ENCODE peak calls at places on chromosomes 11 and 22, in nine cellular contexts. S is fibroblast of lung, E is HCT116, A is left ventricle myocardium inferior, U is Caco-2, R is uterus, W is GM23338, Q is SK-N-SH, V is upper lobe of right lung. Y is an unnamed sample. For H3K27me3 and H3K4me1, the result is how much of the 10 kb centered on the place peaks cover.

GRCh38 chr22:28900379-28900778 is 17.0 kb downstream of the ZNRF3 start:
- DNase-seq in S (no peak), E (no peak), A (no peak), U (no peak), R (no peak), W (no peak), Q (no peak), V (no peak), Y (no peak)

GRCh38 chr11:6828103-6828502 is 17.4 kb upstream of the OR10A5 start:
- DNase-seq in S (no peak), E (no peak), A (no peak), U (no peak), R (no peak), W (no peak), Q (no peak), V (no peak), Y (no peak)

GRCh38 chr22:24845036-24845918 is 39.3 kb downstream of the SGSM1 start:
- DNase-seq in S (no peak), E (no peak), A (no peak), U (no peak), R (no peak), W (no peak), Q (no peak), V (no peak), Y (no peak)

GRCh38 chr11:67389477-67389876 is 2.3 kb upstream of the RAD9A start:
- DNase-seq in S (no peak), E (no peak), A (peak), U (peak), R (no peak), W (peak), Q (peak), V (no peak), Y (no peak)

GRCh38 chr22:29298641-29299040 is 7.8 kb upstream of the GAS2L1 start:
- DNase-seq in S (no peak), E (no peak), A (no peak), U (no peak), R (no peak), W (no peak), Q (no peak), V (no peak), Y (no peak)

GRCh38 chr11:119417726-119418540 is 5.0 kb downstream of the THY1 start:
- DNase-seq in S (peak), E (no peak), A (no peak), U (no peak), R (no peak), W (peak), Q (peak), V (no peak), Y (peak)

GRCh38 chr11:130772266-130773227 is 143.7 kb downstream of the SNX19 start:
- DNase-seq in S (peak), E (no peak), A (no peak), U (no peak), R (no peak), W (no peak), Q (no peak), V (no peak), Y (peak)

GRCh38 chr11:120431633-120432032 is 79.9 kb upstream of the GRIK4 start:
- DNase-seq in S (peak), E (peak), A (no peak), U (no peak), R (no peak), W (peak), Q (peak), V (no peak), Y (no peak)

GRCh38 chr11:102762414-102762813 is 18.0 kb downstream of the MMP10 start:
- DNase-seq in S (peak), E (no peak), A (no peak), U (no peak), R (no peak), W (no peak), Q (no peak), V (no peak), Y (peak)

GRCh38 chr11:45896392-45897068 is 10.5 kb downstream of the FREY1 start:
- DNase-seq in S (no peak), E (no peak), A (no peak), U (no peak), R (no peak), W (peak), Q (peak), V (no peak), Y (no peak)

GRCh38 chr22:17085277-17086091 is 684 bp downstream of the IL17RA start:
- DNase-seq in S (peak), E (no peak), A (peak), U (no peak), R (peak), W (peak), Q (no peak), V (peak), Y (no peak)

GRCh38 chr11:13012037-13012693 is 3.0 kb downstream of the RASSF10 start:
- DNase-seq in S (no peak), E (no peak), A (no peak), U (no peak), R (no peak), W (peak), Q (no peak), V (no peak), Y (no peak)

GRCh38 chr11:83012168-83013067 is 59.3 kb downstream of the RAB30 start:
- DNase-seq in S (no peak), E (no peak), A (no peak), U (no peak), R (no peak), W (no peak), Q (no peak), V (no peak), Y (no peak)

GRCh38 chr11:45805305-45806071 is 539 bp downstream of the SLC35C1 start:
- DNase-seq in S (peak), E (no peak), A (peak), U (peak), R (peak), W (peak), Q (no peak), V (peak), Y (peak)

GRCh38 chr11:7573558-7574296 is 59.9 kb downstream of the PPFIBP2 start:
- DNase-seq in S (no peak), E (no peak), A (no peak), U (peak), R (no peak), W (peak), Q (no peak), V (no peak), Y (no peak)

GRCh38 chr11:86488553-86488952 is 113.9 kb downstream of the CCDC81 start:
- DNase-seq in S (no peak), E (no peak), A (no peak), U (no peak), R (no peak), W (no peak), Q (no peak), V (no peak), Y (no peak)

GRCh38 chr11:32113200-32113599 is 22.3 kb downstream of the RCN1 start:
- DNase-seq in S (peak), E (no peak), A (no peak), U (no peak), R (no peak), W (no peak), Q (no peak), V (no peak), Y (no peak)

GRCh38 chr11:95324826-95325225 is 93.8 kb upstream of the SESN3 start:
- DNase-seq in S (no peak), E (no peak), A (no peak), U (no peak), R (no peak), W (no peak), Q (no peak), V (no peak), Y (no peak)

GRCh38 chr11:10311802-10312201 is 6.9 kb downstream of the ADM start:
- DNase-seq in S (no peak), E (no peak), A (no peak), U (no peak), R (no peak), W (no peak), Q (no peak), V (no peak), Y (no peak)

GRCh38 chr11:86952221-86952875 is 2.8 kb downstream of the FZD4 start:
- DNase-seq in S (no peak), E (no peak), A (no peak), U (no peak), R (no peak), W (no peak), Q (no peak), V (no peak), Y (no peak)

GRCh38 chr22:42562282-42562681 is 8.5 kb downstream of the SERHL2 start:
- DNase-seq in S (no peak), E (no peak), A (no peak), U (no peak), R (no peak), W (peak), Q (no peak), V (no peak), Y (no peak)

GRCh38 chr11:41826129-41826528 is 366.7 kb upstream of the LRRC4C start:
- DNase-seq in S (no peak), E (no peak), A (no peak), U (no peak), R (no peak), W (no peak), Q (no peak), V (no peak), Y (no peak)

GRCh38 chr22:28894320-28894719 is 10.9 kb downstream of the ZNRF3 start:
- DNase-seq in S (no peak), E (no peak), A (peak), U (no peak), R (peak), W (no peak), Q (no peak), V (no peak), Y (no peak)

GRCh38 chr22:20205964-20206708 is 55.3 kb upstream of the CCDC188 start:
- DNase-seq in S (peak), E (peak), A (peak), U (no peak), R (peak), W (peak), Q (no peak), V (peak), Y (peak)

GRCh38 chr22:25843660-25844275 is 101.8 kb downstream of the MYO18B start:
- DNase-seq in S (no peak), E (no peak), A (no peak), U (no peak), R (no peak), W (no peak), Q (no peak), V (no peak), Y (no peak)

GRCh38 chr11:7592706-7593105 is 78.9 kb downstream of the PPFIBP2 start:
- DNase-seq in S (peak), E (no peak), A (peak), U (no peak), R (no peak), W (no peak), Q (no peak), V (peak), Y (no peak)

GRCh38 chr11:128686045-128686741 is 7.7 kb upstream of the FLI1 start:
- DNase-seq in S (no peak), E (no peak), A (no peak), U (no peak), R (no peak), W (peak), Q (peak), V (no peak), Y (no peak)

GRCh38 chr11:134513585-134514120 is 101.6 kb upstream of the B3GAT1 start:
- DNase-seq in S (no peak), E (no peak), A (no peak), U (peak), R (peak), W (no peak), Q (no peak), V (peak), Y (no peak)

GRCh38 chr11:125188021-125188420 is 23.5 kb downstream of the PKNOX2 start:
- DNase-seq in S (no peak), E (no peak), A (no peak), U (no peak), R (no peak), W (no peak), Q (no peak), V (no peak), Y (peak)

GRCh38 chr11:61838921-61839320 is 10.8 kb downstream of the FADS2 start:
- DNase-seq in S (no peak), E (no peak), A (no peak), U (no peak), R (no peak), W (no peak), Q (no peak), V (no peak), Y (no peak)

GRCh38 chr11:2761131-2762030 is 61.6 kb upstream of the KCNQ1OT1 start:
- DNase-seq in S (no peak), E (no peak), A (no peak), U (peak), R (no peak), W (no peak), Q (no peak), V (peak), Y (no peak)

GRCh38 chr11:125364085-125364822 is 131.8 kb downstream of the FEZ1 start:
- DNase-seq in S (peak), E (no peak), A (no peak), U (no peak), R (no peak), W (no peak), Q (no peak), V (no peak), Y (no peak)

GRCh38 chr22:24409707-24410106 is 17.7 kb upstream of the ADORA2A start:
- DNase-seq in S (no peak), E (no peak), A (no peak), U (no peak), R (no peak), W (no peak), Q (no peak), V (no peak), Y (no peak)

GRCh38 chr11:95149659-95150294 is 60.1 kb downstream of the ENDOD1 start:
- DNase-seq in S (no peak), E (peak), A (peak), U (peak), R (peak), W (peak), Q (no peak), V (no peak), Y (peak)

GRCh38 chr11:85867751-85868150 is 12.6 kb downstream of the CCDC83 start:
- DNase-seq in S (no peak), E (no peak), A (no peak), U (no peak), R (no peak), W (no peak), Q (no peak), V (no peak), Y (no peak)

GRCh38 chr11:44927174-44927661 is 23.5 kb downstream of the TP53I11 start:
- DNase-seq in S (peak), E (peak), A (peak), U (peak), R (peak), W (peak), Q (peak), V (peak), Y (no peak)

GRCh38 chr11:91932151-91932821 is 292.3 kb upstream of the FAT3 start:
- DNase-seq in S (peak), E (no peak), A (no peak), U (no peak), R (no peak), W (peak), Q (peak), V (no peak), Y (peak)

GRCh38 chr11:57456960-57457642 is 3.2 kb upstream of the RTN4RL2 start:
- DNase-seq in S (peak), E (peak), A (peak), U (peak), R (peak), W (peak), Q (peak), V (peak), Y (peak)

DNA sequence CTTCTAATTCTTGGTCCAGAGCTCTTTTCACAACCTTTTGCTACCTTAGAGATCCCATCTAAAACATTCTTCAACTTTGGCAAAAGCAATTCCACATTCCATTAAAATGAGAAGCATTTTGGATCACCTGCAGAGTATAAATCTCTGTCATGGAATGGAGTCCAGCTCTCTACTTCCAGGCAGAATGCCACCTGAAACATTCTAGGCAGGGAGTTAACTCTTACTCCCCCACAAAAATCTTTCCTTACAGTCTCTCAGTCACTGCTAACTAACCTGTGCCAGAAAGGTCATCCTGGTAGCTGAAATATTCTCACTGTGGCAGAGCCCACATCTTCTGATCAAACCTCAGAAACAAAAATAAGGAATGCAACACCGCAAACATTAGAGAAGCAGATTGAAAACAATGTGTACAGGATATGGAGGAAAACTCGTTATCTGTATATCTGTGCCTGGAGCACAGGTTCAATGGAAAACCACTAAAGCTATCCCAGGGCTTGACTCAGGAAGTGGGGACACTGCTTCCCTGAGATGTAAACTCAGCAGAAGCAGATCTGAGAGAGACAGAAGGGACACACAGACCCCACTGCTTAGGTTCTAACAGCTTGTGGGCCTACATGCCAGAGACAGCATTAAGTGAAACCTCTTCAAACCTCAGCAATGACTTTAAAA is 78.9 kb downstream of the KCNC1 start:
- DNase-seq in S (no peak), E (no peak), A (no peak), U (no peak), R (no peak), W (no peak), Q (no peak), V (no peak), Y (no peak)
- H3K27me3 ChIP-seq in S (under half), E (under half), A (under half), U (under half), R (under half), W (under half), Q (under half), V (under half), Y (under half)

GRCh38 chr11:33716236-33716635 is 15.6 kb upstream of the C11orf91 start:
- DNase-seq in S (peak), E (no peak), A (no peak), U (no peak), R (no peak), W (peak), Q (peak), V (no peak), Y (peak)
- H3K4me1 ChIP-seq in S (under half), E (under half), A (half or more), U (under half), R (under half), W (under half), Q (under half), V (under half), Y (under half)

GRCh38 chr11:64643927-64644326 is 52.9 kb downstream of the SLC22A12 start:
- DNase-seq in S (no peak), E (no peak), A (no peak), U (no peak), R (no peak), W (no peak), Q (no peak), V (no peak), Y (no peak)
- H3K27me3 ChIP-seq in S (half or more), E (under half), A (half or more), U (under half), R (under half), W (half or more), Q (half or more), V (under half), Y (half or more)

GRCh38 chr11:65224939-65225283 is 36.9 kb upstream of the POLA2 start:
- DNase-seq in S (peak), E (peak), A (peak), U (peak), R (peak), W (peak), Q (no peak), V (peak), Y (peak)
- H3K4me1 ChIP-seq in S (under half), E (under half), A (under half), U (under half), R (under half), W (under half), Q (under half), V (under half), Y (under half)

DNA sequence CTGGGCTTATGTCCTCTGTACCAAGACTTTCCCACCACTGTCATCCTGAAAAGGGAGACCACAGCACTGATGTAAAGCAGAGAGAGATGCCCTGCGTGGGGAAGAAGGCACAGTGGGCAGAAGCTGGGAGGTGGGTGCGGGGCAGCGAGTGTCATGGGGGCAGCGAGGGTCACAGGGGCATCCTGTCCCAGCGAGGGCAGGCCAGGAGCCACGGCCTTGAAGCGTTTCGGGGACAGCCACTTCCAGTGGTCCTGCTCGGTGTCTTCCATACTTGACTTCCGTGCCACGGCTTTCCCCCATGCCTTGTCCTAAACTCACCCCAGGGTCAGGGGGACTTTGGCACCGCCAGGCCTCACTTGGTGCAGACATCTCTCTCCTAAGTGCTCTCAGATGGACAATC is 1121.3 kb downstream of the TBC1D22A start:
- DNase-seq in S (no peak), E (no peak), A (no peak), U (no peak), R (no peak), W (no peak), Q (no peak), V (no peak), Y (no peak)
- H3K27me3 ChIP-seq in S (under half), E (under half), A (half or more), U (under half), R (under half), W (under half), Q (under half), V (under half), Y (under half)

GRCh38 chr11:22707119-22707899 is 40.9 kb downstream of the GAS2 start:
- DNase-seq in S (peak), E (no peak), A (no peak), U (no peak), R (no peak), W (no peak), Q (no peak), V (no peak), Y (no peak)
- H3K4me1 ChIP-seq in S (under half), E (under half), A (under half), U (under half), R (under half), W (under half), Q (under half), V (under half), Y (under half)

GRCh38 chr11:114121744-114122504 is 62.4 kb downstream of the ZBTB16 start:
- DNase-seq in S (no peak), E (no peak), A (no peak), U (peak), R (no peak), W (no peak), Q (no peak), V (no peak), Y (no peak)

GRCh38 chr11:114122668-114123067 is 63.2 kb downstream of the ZBTB16 start:
- DNase-seq in S (no peak), E (no peak), A (no peak), U (no peak), R (no peak), W (no peak), Q (no peak), V (no peak), Y (no peak)

GRCh38 chr11:114123692-114124330 is 64.3 kb downstream of the ZBTB16 start:
- DNase-seq in S (no peak), E (no peak), A (no peak), U (no peak), R (no peak), W (no peak), Q (no peak), V (no peak), Y (no peak)

GRCh38 chr11:114121138-114121537 is 61.6 kb downstream of the ZBTB16 start:
- DNase-seq in S (no peak), E (no peak), A (no peak), U (no peak), R (no peak), W (no peak), Q (no peak), V (no peak), Y (no peak)

GRCh38 chr11:114120606-114121005 is 61.1 kb downstream of the ZBTB16 start:
- DNase-seq in S (no peak), E (no peak), A (no peak), U (peak), R (no peak), W (no peak), Q (no peak), V (no peak), Y (no peak)
- H3K27me3 ChIP-seq in S (under half), E (half or more), A (under half), U (under half), R (under half), W (under half), Q (under half), V (under half), Y (under half)